ENCODE peak calls at places on chromosomes 13 and 19, in seven cellular contexts. One of them, this sample, is unnamed.

GRCh38 chr19:13881692-13882418 is 4.9 kb downstream of the NANOS3 start:
- DNase-seq in brain microvascular endothelial cell: no peak
- DNase-seq in hepatocyte: no peak
- DNase-seq in GM12865: peak; percentile 35
- DNase-seq in GM06990: peak; percentile 48
- DNase-seq in Peyer's patch: peak; percentile 69
- DNase-seq in astrocyte of the cerebellum: peak; percentile 27
- DNase-seq in this sample: peak; percentile 56

GRCh38 chr13:102295316-102296048 is 106.4 kb downstream of the FGF14 start:
- DNase-seq in brain microvascular endothelial cell: no peak
- DNase-seq in hepatocyte: no peak
- DNase-seq in GM12865: no peak
- DNase-seq in GM06990: no peak
- DNase-seq in Peyer's patch: no peak
- DNase-seq in astrocyte of the cerebellum: no peak
- DNase-seq in this sample: no peak

GRCh38 chr13:44402902-44403719 is 29.5 kb downstream of the SERP2 start:
- DNase-seq in brain microvascular endothelial cell: no peak
- DNase-seq in hepatocyte: no peak
- DNase-seq in GM12865: no peak
- DNase-seq in GM06990: no peak
- DNase-seq in Peyer's patch: no peak
- DNase-seq in astrocyte of the cerebellum: no peak
- DNase-seq in this sample: no peak

GRCh38 chr13:105537113-105537512 is 998.3 kb downstream of the EFNB2 start:
- DNase-seq in brain microvascular endothelial cell: no peak
- DNase-seq in hepatocyte: no peak
- DNase-seq in GM12865: no peak
- DNase-seq in GM06990: no peak
- DNase-seq in Peyer's patch: no peak
- DNase-seq in astrocyte of the cerebellum: no peak
- DNase-seq in this sample: no peak

GRCh38 chr19:38665219-38665931 is 17.9 kb downstream of the ACTN4 start:
- DNase-seq in brain microvascular endothelial cell: no peak
- DNase-seq in hepatocyte: no peak
- DNase-seq in GM12865: no peak
- DNase-seq in GM06990: no peak
- DNase-seq in Peyer's patch: no peak
- DNase-seq in astrocyte of the cerebellum: no peak
- DNase-seq in this sample: no peak

GRCh38 chr13:98632971-98633370 is 56.1 kb upstream of the STK24 start:
- DNase-seq in brain microvascular endothelial cell: peak; percentile 27
- DNase-seq in hepatocyte: no peak
- DNase-seq in GM12865: no peak
- DNase-seq in GM06990: no peak
- DNase-seq in Peyer's patch: no peak
- DNase-seq in astrocyte of the cerebellum: no peak
- DNase-seq in this sample: no peak

GRCh38 chr13:72839831-72840426 is 58.0 kb downstream of the PIBF1 start:
- DNase-seq in brain microvascular endothelial cell: peak; percentile 44
- DNase-seq in hepatocyte: peak; percentile 66
- DNase-seq in GM12865: peak; percentile 65
- DNase-seq in GM06990: no peak
- DNase-seq in Peyer's patch: no peak
- DNase-seq in astrocyte of the cerebellum: peak; percentile 28
- DNase-seq in this sample: peak; percentile 57

GRCh38 chr13:73025212-73026012 is 33.4 kb upstream of the KLF5 start:
- DNase-seq in brain microvascular endothelial cell: no peak
- DNase-seq in hepatocyte: peak; percentile 14
- DNase-seq in GM12865: no peak
- DNase-seq in GM06990: no peak
- DNase-seq in Peyer's patch: no peak
- DNase-seq in astrocyte of the cerebellum: no peak
- DNase-seq in this sample: no peak

GRCh38 chr19:32691952-32692726 is 518 bp downstream of the NUDT19 start:
- DNase-seq in brain microvascular endothelial cell: peak; percentile 48
- DNase-seq in hepatocyte: peak; percentile 63
- DNase-seq in GM12865: peak; percentile 92
- DNase-seq in GM06990: peak; percentile 84
- DNase-seq in Peyer's patch: peak; percentile 47
- DNase-seq in astrocyte of the cerebellum: no peak
- DNase-seq in this sample: peak; percentile 79

GRCh38 chr13:32901994-32902780 is 114.0 kb upstream of the KL start:
- DNase-seq in brain microvascular endothelial cell: no peak
- DNase-seq in hepatocyte: no peak
- DNase-seq in GM12865: no peak
- DNase-seq in GM06990: no peak
- DNase-seq in Peyer's patch: no peak
- DNase-seq in astrocyte of the cerebellum: no peak
- DNase-seq in this sample: no peak

GRCh38 chr13:33937373-33938087 is 119.6 kb downstream of the RFC3 start:
- DNase-seq in brain microvascular endothelial cell: no peak
- DNase-seq in hepatocyte: no peak
- DNase-seq in GM12865: no peak
- DNase-seq in GM06990: no peak
- DNase-seq in Peyer's patch: no peak
- DNase-seq in astrocyte of the cerebellum: no peak
- DNase-seq in this sample: no peak

GRCh38 chr13:40340368-40341085 is 325.9 kb downstream of the FOXO1 start:
- DNase-seq in brain microvascular endothelial cell: no peak
- DNase-seq in hepatocyte: no peak
- DNase-seq in GM12865: no peak
- DNase-seq in GM06990: no peak
- DNase-seq in Peyer's patch: no peak
- DNase-seq in astrocyte of the cerebellum: no peak
- DNase-seq in this sample: no peak
- TF ChIP-seq CTCF in brain microvascular endothelial cell: peak; percentile 19
- TF ChIP-seq CTCF in hepatocyte: peak; percentile 13
- TF ChIP-seq CTCF in GM12865: no peak
- TF ChIP-seq CTCF in GM06990: no peak
- TF ChIP-seq CTCF in Peyer's patch: no peak
- TF ChIP-seq CTCF in astrocyte of the cerebellum: no peak
- TF ChIP-seq CTCF in this sample: no peak

GRCh38 chr19:53809518-53810186 is 14.5 kb downstream of the NLRP12 start:
- DNase-seq in brain microvascular endothelial cell: no peak
- DNase-seq in hepatocyte: no peak
- DNase-seq in GM12865: no peak
- DNase-seq in GM06990: no peak
- DNase-seq in Peyer's patch: no peak
- DNase-seq in astrocyte of the cerebellum: no peak
- DNase-seq in this sample: no peak
- TF ChIP-seq CTCF in brain microvascular endothelial cell: peak; percentile 51
- TF ChIP-seq CTCF in hepatocyte: no peak
- TF ChIP-seq CTCF in GM12865: no peak
- TF ChIP-seq CTCF in GM06990: peak; percentile 12
- TF ChIP-seq CTCF in Peyer's patch: no peak
- TF ChIP-seq CTCF in astrocyte of the cerebellum: peak; percentile 31
- TF ChIP-seq CTCF in this sample: no peak

GRCh38 chr13:110407021-110407420 is 99.9 kb downstream of the COL4A2 start:
- DNase-seq in brain microvascular endothelial cell: no peak
- DNase-seq in hepatocyte: no peak
- DNase-seq in GM12865: no peak
- DNase-seq in GM06990: no peak
- DNase-seq in Peyer's patch: no peak
- DNase-seq in astrocyte of the cerebellum: no peak
- DNase-seq in this sample: no peak
- TF ChIP-seq CTCF in brain microvascular endothelial cell: peak; percentile 12
- TF ChIP-seq CTCF in hepatocyte: no peak
- TF ChIP-seq CTCF in GM12865: no peak
- TF ChIP-seq CTCF in GM06990: no peak
- TF ChIP-seq CTCF in Peyer's patch: no peak
- TF ChIP-seq CTCF in astrocyte of the cerebellum: no peak
- TF ChIP-seq CTCF in this sample: no peak

GRCh38 chr19:58021541-58022282 is 12.1 kb upstream of the ZSCAN1 start:
- DNase-seq in brain microvascular endothelial cell: peak; percentile 9
- DNase-seq in hepatocyte: peak; percentile 55
- DNase-seq in GM12865: peak; percentile 39
- DNase-seq in GM06990: no peak
- DNase-seq in Peyer's patch: peak; percentile 25
- DNase-seq in astrocyte of the cerebellum: no peak
- DNase-seq in this sample: no peak
- TF ChIP-seq CTCF in brain microvascular endothelial cell: peak; percentile 52
- TF ChIP-seq CTCF in hepatocyte: peak; percentile 39
- TF ChIP-seq CTCF in GM12865: peak; percentile 22
- TF ChIP-seq CTCF in GM06990: no peak
- TF ChIP-seq CTCF in Peyer's patch: peak; percentile 37
- TF ChIP-seq CTCF in astrocyte of the cerebellum: peak; percentile 9
- TF ChIP-seq CTCF in this sample: peak; percentile 7

This sample was measured in GM10248.